ENCODE peak calls at places on chromosomes 13 and 19, in four cellular contexts. F, X, J and W are unnamed samples.

GRCh38 chr19:35011091-35011689 is 11.1 kb downstream of the GRAMD1A start:
- DNase-seq in F (no peak), X (no peak), J (no peak), W (no peak)

GRCh38 chr13:106492576-106493323 is 42.7 kb downstream of the EFNB2 start:
- DNase-seq in F (no peak), X (no peak), J (no peak), W (no peak)

GRCh38 chr19:15532779-15533521 is 24.6 kb downstream of the CYP4F22 start:
- DNase-seq in F (no peak), X (peak), J (no peak), W (peak)

GRCh38 chr19:38977445-38978314 is 2.1 kb upstream of the FBXO17 start:
- DNase-seq in F (no peak), X (no peak), J (no peak), W (no peak)

GRCh38 chr13:79710376-79710775 is 229.4 kb downstream of the NDFIP2 start:
- DNase-seq in F (no peak), X (peak), J (no peak), W (peak)

GRCh38 chr19:23075031-23075733 is 41.6 kb upstream of the ZNF730 start:
- DNase-seq in F (peak), X (peak), J (peak), W (peak)

GRCh38 chr13:59587971-59588716 is 575.6 kb downstream of the DIAPH3 start:
- DNase-seq in F (no peak), X (no peak), J (no peak), W (no peak)

GRCh38 chr13:101714195-101714594 is 261.7 kb downstream of the ITGBL1 start:
- DNase-seq in F (no peak), X (no peak), J (no peak), W (no peak)

GRCh38 chr13:33937373-33938087 is 119.6 kb downstream of the RFC3 start:
- DNase-seq in F (no peak), X (no peak), J (no peak), W (no peak)

GRCh38 chr13:24625324-24625723 is 54.9 kb upstream of the ATP12A start:
- DNase-seq in F (no peak), X (no peak), J (no peak), W (no peak)

GRCh38 chr19:35206855-35207254 is 21.7 kb downstream of the FAM187B start:
- DNase-seq in F (no peak), X (no peak), J (no peak), W (no peak)

DNA sequence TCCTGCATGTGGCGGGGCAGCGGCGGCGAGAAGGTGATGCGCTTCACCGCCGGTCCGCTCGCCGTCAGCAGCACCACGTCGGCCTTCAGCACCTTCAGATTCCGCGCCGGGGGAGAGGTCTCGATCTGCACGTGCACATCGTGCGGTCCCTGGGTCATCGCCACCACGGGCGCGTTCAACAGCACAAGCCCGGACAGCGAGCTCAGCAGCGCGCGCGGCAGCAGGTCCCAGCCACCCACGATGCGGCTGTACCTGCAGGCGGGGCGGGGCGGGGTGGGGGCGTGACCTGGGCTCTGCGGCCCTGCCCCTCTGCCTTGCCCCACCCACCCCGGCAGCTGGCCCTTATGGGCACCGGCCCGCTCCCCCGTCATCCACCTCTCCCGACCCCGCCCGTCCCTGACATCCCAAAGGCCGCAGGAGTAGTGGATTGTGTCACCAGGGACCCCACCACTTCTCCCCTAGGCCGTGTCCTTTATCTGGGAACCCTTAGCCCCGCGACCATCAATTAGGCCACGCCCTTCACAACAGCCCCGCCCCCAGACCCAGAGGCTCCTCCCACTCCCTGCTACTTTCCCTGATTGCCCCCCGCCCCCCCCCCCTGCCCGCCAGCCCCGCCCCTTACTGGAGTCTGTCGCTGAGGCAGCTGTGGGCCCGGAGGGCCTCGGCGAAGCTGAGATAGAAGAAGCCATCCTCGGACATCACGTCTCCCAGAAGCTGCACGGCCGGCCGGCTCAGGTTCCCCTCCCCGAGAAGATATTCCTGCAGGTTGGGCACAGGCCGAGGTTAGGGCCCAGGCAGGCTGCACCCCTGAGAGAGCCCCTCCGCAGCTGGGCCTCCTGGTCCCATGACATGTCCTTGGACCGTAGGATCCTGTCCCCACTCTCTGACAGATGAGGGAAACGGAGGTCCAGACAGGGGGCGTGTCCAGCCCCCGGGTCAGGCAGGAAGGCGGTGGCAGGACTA is 6.1 kb downstream of the IL4I1 start:
- DNase-seq in F (no peak), X (no peak), J (no peak), W (no peak)
- TF ChIP-seq CTCF in F (peak), X (no peak), J (no peak), W (no peak)

GRCh38 chr19:41707502-41707812 is 969 bp upstream of the CEACAM5 start:
- DNase-seq in F (no peak), X (no peak), J (peak), W (no peak)
- TF ChIP-seq CTCF in F (no peak), X (no peak), J (no peak), W (no peak)

GRCh38 chr19:4354282-4354681 is 10.9 kb downstream of the MPND start:
- DNase-seq in F (no peak), X (no peak), J (no peak), W (no peak)

GRCh38 chr19:4354897-4355296 is 11.5 kb downstream of the MPND start:
- DNase-seq in F (no peak), X (no peak), J (no peak), W (no peak)

GRCh38 chr19:4350726-4351125 is 7.4 kb downstream of the MPND start:
- DNase-seq in F (no peak), X (no peak), J (no peak), W (no peak)

GRCh38 chr19:4350111-4350510 is 6.7 kb downstream of the MPND start:
- DNase-seq in F (no peak), X (no peak), J (no peak), W (no peak)

DNA sequence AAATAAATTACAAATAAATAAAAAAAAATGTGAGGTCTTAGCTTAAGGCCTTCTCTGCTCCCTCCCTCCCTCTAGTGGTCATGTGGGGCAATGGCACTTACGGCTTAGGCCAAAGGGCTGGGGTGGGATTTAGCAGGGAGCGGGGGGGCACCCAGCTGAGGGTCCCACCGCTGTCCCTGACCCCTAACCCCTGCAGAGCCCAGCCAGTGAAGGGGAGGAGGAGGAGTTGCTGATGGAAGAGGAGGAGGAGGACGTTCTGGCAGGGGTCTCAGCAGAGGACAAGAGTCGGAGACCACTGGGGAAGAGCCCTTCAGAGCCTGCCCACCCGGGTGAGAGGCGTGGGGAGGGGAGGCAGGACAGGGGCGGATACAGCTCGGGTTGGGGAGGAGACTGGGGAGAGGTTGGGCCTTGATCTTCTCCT is 9.3 kb downstream of the MPND start:
- DNase-seq in F (peak), X (peak), J (no peak), W (peak)
- TF ChIP-seq CTCF in F (peak), X (peak), J (peak), W (peak)

GRCh38 chr13:112968380-112968909 is 569 bp upstream of the MCF2L start:
- DNase-seq in F (no peak), X (no peak), J (no peak), W (no peak)
- TF ChIP-seq CTCF in F (no peak), X (no peak), J (no peak), W (no peak)